ENCODE peak calls at places on chromosomes 1 and 21, in five cellular contexts. R is A549, X is suprapubic skin, Q is IMR-90, I is Panc1. V is an unnamed sample.

GRCh38 chr21:36587388-36587787 is 107.5 kb upstream of the CLDN14 start:
- DNase-seq in R (peak), X (no peak), Q (peak), I (no peak), V (no peak)

GRCh38 chr1:6831368-6831767 is 46.1 kb downstream of the CAMTA1 start:
- DNase-seq in R (no peak), X (no peak), Q (no peak), I (no peak), V (no peak)

GRCh38 chr1:21896652-21897532 is 40.2 kb downstream of the HSPG2 start:
- DNase-seq in R (no peak), X (peak), Q (no peak), I (no peak), V (no peak)

GRCh38 chr21:40730051-40730760 is 116.8 kb downstream of the DSCAM start:
- DNase-seq in R (no peak), X (no peak), Q (no peak), I (no peak), V (no peak)

GRCh38 chr1:222163895-222164294 is 384.0 kb downstream of the HHIPL2 start:
- DNase-seq in R (no peak), X (no peak), Q (no peak), I (no peak), V (no peak)

GRCh38 chr1:29786195-29786594 is 549.9 kb downstream of the PTPRU start:
- DNase-seq in R (no peak), X (no peak), Q (no peak), I (no peak), V (no peak)

GRCh38 chr21:28738882-28739281 is 253.8 kb downstream of the LTN1 start:
- DNase-seq in R (no peak), X (no peak), Q (no peak), I (no peak), V (no peak)

GRCh38 chr1:108610073-108610472 is 50.2 kb downstream of the EEIG2 start:
- DNase-seq in R (no peak), X (no peak), Q (no peak), I (no peak), V (no peak)

GRCh38 chr1:94543893-94544635 is 2.5 kb upstream of the F3 start:
- DNase-seq in R (no peak), X (no peak), Q (peak), I (no peak), V (no peak)

GRCh38 chr1:14372526-14372925 is 226.0 kb upstream of the KAZN start:
- DNase-seq in R (no peak), X (no peak), Q (no peak), I (no peak), V (no peak)

GRCh38 chr21:35925497-35925896 is 134.8 kb downstream of the SETD4 start:
- DNase-seq in R (no peak), X (no peak), Q (peak), I (no peak), V (peak)

GRCh38 chr1:178371999-178372398 is 124.8 kb downstream of the CLEC20A start:
- DNase-seq in R (no peak), X (no peak), Q (no peak), I (no peak), V (no peak)

GRCh38 chr1:225700164-225700740 is 47.3 kb upstream of the ENAH start:
- DNase-seq in R (peak), X (no peak), Q (peak), I (peak), V (peak)

GRCh38 chr1:3668585-3669300 is 16.4 kb downstream of the TP73 start:
- DNase-seq in R (peak), X (peak), Q (no peak), I (no peak), V (no peak)

GRCh38 chr1:29698033-29698432 is 461.7 kb downstream of the PTPRU start:
- DNase-seq in R (peak), X (no peak), Q (peak), I (no peak), V (no peak)

GRCh38 chr1:37682334-37682987 is 9.9 kb upstream of the CDCA8 start:
- DNase-seq in R (peak), X (no peak), Q (peak), I (peak), V (peak)

GRCh38 chr21:28068455-28069358 is 924.0 kb downstream of the LTN1 start:
- DNase-seq in R (peak), X (no peak), Q (no peak), I (no peak), V (no peak)

GRCh38 chr1:186139706-186140105 is 235.3 kb downstream of the TPR start:
- DNase-seq in R (no peak), X (no peak), Q (peak), I (no peak), V (peak)

GRCh38 chr1:184061396-184062003 is 10.0 kb downstream of the TSEN15 start:
- DNase-seq in R (peak), X (no peak), Q (peak), I (no peak), V (peak)

GRCh38 chr1:226076378-226076777 is 13.9 kb downstream of the H3-3A start:
- DNase-seq in R (no peak), X (no peak), Q (no peak), I (no peak), V (no peak)

DNA sequence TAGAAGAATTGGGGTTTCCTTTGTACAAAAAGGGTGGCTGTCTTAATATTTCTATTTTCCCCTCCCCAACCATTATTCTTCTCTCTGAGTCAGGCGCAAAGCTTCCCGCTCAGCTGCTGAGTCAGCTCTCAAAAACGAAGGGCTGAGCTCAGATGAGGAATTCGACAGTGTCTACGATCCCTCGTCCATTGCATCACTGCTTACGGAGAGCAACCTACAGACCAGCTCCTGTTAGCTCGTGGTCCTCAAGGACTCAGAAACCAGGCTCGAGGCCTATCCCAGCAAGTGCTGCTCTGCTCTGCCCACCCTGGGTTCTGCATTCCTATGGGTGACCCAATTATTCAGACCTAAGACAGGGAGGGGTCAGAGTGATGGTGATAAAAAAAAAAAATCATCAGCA is 3.0 kb upstream of the TUFT1 start:
- DNase-seq in R (peak), X (no peak), Q (peak), I (peak), V (peak)
- H3K4me3 ChIP-seq in R (no peak), X (no peak), Q (no peak), I (no peak), V (no peak)

GRCh38 chr1:32870615-32871363 is at the start of gene FNDC5:
- DNase-seq in R (no peak), X (no peak), Q (peak), I (no peak), V (no peak)
- H3K4me3 ChIP-seq in R (peak), X (peak), Q (peak), I (peak), V (peak)

GRCh38 chr1:12165342-12165741 is 1.4 kb upstream of the TNFRSF1B start:
- DNase-seq in R (no peak), X (no peak), Q (no peak), I (no peak), V (no peak)

GRCh38 chr1:12161324-12161661 is 5.5 kb upstream of the TNFRSF1B start:
- DNase-seq in R (no peak), X (no peak), Q (no peak), I (no peak), V (no peak)

GRCh38 chr1:12161662-12162458 is 4.9 kb upstream of the TNFRSF1B start:
- DNase-seq in R (peak), X (peak), Q (peak), I (peak), V (peak)

GRCh38 chr1:12162459-12163137 is 4.2 kb upstream of the TNFRSF1B start:
- DNase-seq in R (no peak), X (no peak), Q (no peak), I (no peak), V (no peak)

GRCh38 chr1:12163210-12163609 is 3.6 kb upstream of the TNFRSF1B start:
- DNase-seq in R (no peak), X (no peak), Q (no peak), I (no peak), V (no peak)
- H3K4me3 ChIP-seq in R (no peak), X (no peak), Q (no peak), I (no peak), V (no peak)

GRCh38 chr1:167499106-167499505 is 19.2 kb downstream of the CD247 start:
- DNase-seq in R (no peak), X (no peak), Q (no peak), I (no peak), V (no peak)

GRCh38 chr1:167499657-167500056 is 18.7 kb downstream of the CD247 start:
- DNase-seq in R (no peak), X (no peak), Q (no peak), I (no peak), V (no peak)

GRCh38 chr1:167502192-167502551 is 16.2 kb downstream of the CD247 start:
- DNase-seq in R (no peak), X (no peak), Q (no peak), I (no peak), V (no peak)

GRCh38 chr1:167501513-167502191 is 16.7 kb downstream of the CD247 start:
- DNase-seq in R (no peak), X (no peak), Q (no peak), I (no peak), V (no peak)

DNA sequence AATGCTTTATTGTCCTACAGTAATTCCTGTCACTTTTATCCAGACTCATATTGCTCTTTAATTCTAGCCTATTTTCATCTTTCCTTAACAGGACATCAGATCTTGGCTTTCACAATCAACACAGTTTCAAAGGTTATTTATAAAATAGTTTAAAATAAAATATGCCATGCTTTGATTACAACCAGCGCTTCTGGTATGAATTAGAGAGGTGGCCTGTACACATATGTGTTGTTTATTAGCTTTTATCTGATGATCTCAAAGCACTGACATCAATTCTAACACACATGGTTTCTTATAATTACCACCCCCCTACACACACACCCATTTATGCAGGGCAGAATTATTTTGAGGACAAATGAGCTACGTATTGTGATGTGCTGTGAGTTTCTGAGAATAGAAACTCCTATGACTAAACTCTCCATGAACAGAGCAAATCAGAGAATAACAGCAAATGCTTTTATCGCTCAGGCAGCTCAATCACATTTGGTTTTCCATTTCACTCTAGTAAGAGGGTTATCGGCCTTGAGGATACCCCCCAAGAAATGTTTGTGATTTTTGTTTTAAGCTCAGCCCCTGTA is 18.0 kb downstream of the CD247 start:
- DNase-seq in R (no peak), X (no peak), Q (no peak), I (no peak), V (no peak)
- H3K4me3 ChIP-seq in R (no peak), X (no peak), Q (no peak), I (no peak), V (no peak)

DNA sequence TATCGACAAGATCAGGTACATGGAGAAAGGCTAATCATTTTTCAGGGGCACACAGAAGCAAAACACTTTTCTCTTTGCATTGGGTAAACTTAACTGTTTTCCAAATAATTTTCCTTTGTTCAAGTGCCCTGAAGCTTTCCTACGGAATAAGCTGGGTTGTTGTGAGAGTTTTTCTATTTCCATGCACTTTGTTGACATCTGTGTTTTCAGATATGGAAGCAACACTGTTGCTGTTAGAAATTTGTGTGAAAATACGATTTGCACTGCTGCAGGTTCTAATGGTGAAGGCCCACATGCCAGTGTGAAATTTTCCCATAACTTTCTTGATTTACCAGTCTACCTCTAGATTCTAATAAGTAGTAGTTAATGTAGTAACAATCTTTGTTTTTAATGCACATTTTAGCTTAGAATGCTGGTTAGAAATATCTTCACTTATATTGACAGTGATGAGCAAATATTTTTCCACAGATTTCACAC is 18.3 kb downstream of the NFYC start:
- DNase-seq in R (no peak), X (no peak), Q (no peak), I (no peak), V (no peak)
- H3K4me3 ChIP-seq in R (peak), X (peak), Q (peak), I (peak), V (peak)

GRCh38 chr1:111541721-111542120 is 38.3 kb upstream of the ADORA3 start:
- DNase-seq in R (no peak), X (no peak), Q (peak), I (no peak), V (peak)

GRCh38 chr1:111540928-111541327 is 37.5 kb upstream of the ADORA3 start:
- DNase-seq in R (no peak), X (no peak), Q (no peak), I (no peak), V (no peak)

GRCh38 chr1:111538343-111539035 is 35.1 kb upstream of the ADORA3 start:
- DNase-seq in R (no peak), X (no peak), Q (peak), I (no peak), V (peak)

DNA sequence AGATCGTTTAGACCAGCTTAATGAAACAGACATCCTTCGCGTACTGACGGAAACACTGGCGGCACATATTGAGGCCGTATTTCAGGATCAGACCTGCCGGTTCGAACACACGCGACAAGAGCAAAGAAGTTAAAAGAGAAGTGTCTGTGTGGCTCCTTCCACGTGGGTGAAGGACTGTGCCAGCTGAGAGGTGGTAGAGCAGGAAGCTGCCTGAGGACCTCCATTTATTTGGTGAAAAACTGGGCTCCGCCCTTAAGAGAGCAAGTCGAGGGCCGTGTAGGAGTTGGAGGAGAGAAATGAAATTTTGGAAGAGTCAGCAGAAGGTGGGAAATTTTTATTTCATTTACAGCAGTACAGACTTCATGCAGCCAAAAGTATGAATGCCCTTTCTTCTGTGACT is 38.8 kb upstream of the ADORA3 start:
- DNase-seq in R (no peak), X (no peak), Q (no peak), I (no peak), V (no peak)
- H3K4me3 ChIP-seq in R (no peak), X (no peak), Q (no peak), I (no peak), V (no peak)

GRCh38 chr1:198678301-198678836 is 39.5 kb downstream of the PTPRC start:
- DNase-seq in R (no peak), X (no peak), Q (no peak), I (no peak), V (no peak)
- H3K4me3 ChIP-seq in R (no peak), X (no peak), Q (no peak), I (no peak), V (no peak)

GRCh38 chr1:82227286-82227685 is 426.6 kb downstream of the ADGRL2 start:
- DNase-seq in R (no peak), X (no peak), Q (no peak), I (no peak), V (no peak)
- H3K4me3 ChIP-seq in R (no peak), X (no peak), Q (no peak), I (no peak), V (no peak)

GRCh38 chr21:42200906-42201614 is 17.9 kb upstream of the ABCG1 start:
- DNase-seq in R (no peak), X (no peak), Q (no peak), I (no peak), V (no peak)

GRCh38 chr21:42201615-42202161 is 17.3 kb upstream of the ABCG1 start:
- DNase-seq in R (no peak), X (no peak), Q (no peak), I (no peak), V (no peak)

GRCh38 chr21:42202321-42202720 is 16.6 kb upstream of the ABCG1 start:
- DNase-seq in R (no peak), X (no peak), Q (no peak), I (no peak), V (no peak)

GRCh38 chr21:42199488-42200463 is 19.2 kb upstream of the ABCG1 start:
- DNase-seq in R (peak), X (no peak), Q (peak), I (no peak), V (no peak)

DNA sequence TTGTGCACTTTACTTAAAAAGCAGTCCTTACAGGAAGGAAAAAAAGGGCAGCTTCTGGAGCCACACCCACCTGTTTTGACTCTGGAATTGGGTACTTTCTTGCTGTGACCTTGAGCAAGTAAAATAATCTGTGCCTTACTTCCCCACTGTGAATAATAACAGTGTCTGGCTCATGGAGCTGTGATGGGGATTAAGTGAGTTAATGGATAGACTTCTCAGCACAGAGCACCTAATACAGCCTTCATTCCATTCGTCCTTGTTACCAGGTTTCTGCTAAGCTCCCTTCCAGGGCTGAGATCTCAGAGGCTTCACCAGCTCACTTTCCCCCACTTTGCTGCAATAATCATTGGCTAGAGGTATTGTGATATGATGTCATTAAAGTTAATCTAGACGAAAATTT is 20.0 kb upstream of the ABCG1 start:
- DNase-seq in R (no peak), X (no peak), Q (no peak), I (no peak), V (no peak)
- H3K4me3 ChIP-seq in R (peak), X (no peak), Q (no peak), I (no peak), V (no peak)

GRCh38 chr1:78840447-78841251 is 165.9 kb downstream of the ADGRL4 start:
- DNase-seq in R (no peak), X (no peak), Q (peak), I (no peak), V (peak)
- H3K4me3 ChIP-seq in R (no peak), X (no peak), Q (no peak), I (no peak), V (no peak)

V was measured in astrocyte of the cerebellum.